ENCODE peak calls at places on chromosome 10, in six cellular contexts. H is right atrium auricular region, V is heart right ventricle, Z is fibroblast of pulmonary artery, L is Peyer's patch, I is GM12865. Y is an unnamed sample.

GRCh38 chr10:126407831-126408230 is 19.6 kb upstream of the ADAM12 start:
- DNase-seq in H (no peak), V (no peak), Z (no peak), L (no peak), I (no peak), Y (no peak)

GRCh38 chr10:108112218-108112617 is 947.7 kb upstream of the SORCS1 start:
- DNase-seq in H (no peak), V (no peak), Z (peak; percentile 0), L (no peak), I (no peak), Y (no peak)

GRCh38 chr10:28668363-28669226 is 8.7 kb upstream of the BAMBI start:
- DNase-seq in H (no peak), V (no peak), Z (peak; percentile 37), L (no peak), I (peak; percentile 21), Y (peak; percentile 53)

GRCh38 chr10:69801094-69801433 is 642 bp upstream of the COL13A1 start:
- DNase-seq in H (peak; percentile 61), V (peak; percentile 48), Z (peak; percentile 60), L (no peak), I (peak; percentile 40), Y (peak; percentile 57)

GRCh38 chr10:3264178-3264867 is 91.7 kb upstream of the PITRM1 start:
- DNase-seq in H (no peak), V (no peak), Z (no peak), L (no peak), I (no peak), Y (peak; percentile 61)

GRCh38 chr10:92222603-92223275 is 68.1 kb downstream of the CPEB3 start:
- DNase-seq in H (no peak), V (no peak), Z (peak; percentile 63), L (no peak), I (no peak), Y (no peak)

GRCh38 chr10:34637419-34637911 is 177.6 kb downstream of the PARD3 start:
- DNase-seq in H (no peak), V (peak; percentile 61), Z (peak; percentile 59), L (peak; percentile 37), I (peak; percentile 79), Y (peak; percentile 63)

GRCh38 chr10:7890802-7891201 is 72.5 kb downstream of the TAF3 start:
- DNase-seq in H (no peak), V (no peak), Z (no peak), L (no peak), I (no peak), Y (no peak)

GRCh38 chr10:115982076-115982475 is 290.9 kb downstream of the GFRA1 start:
- DNase-seq in H (no peak), V (no peak), Z (no peak), L (no peak), I (no peak), Y (no peak)

GRCh38 chr10:111837089-111837488 is 346.5 kb downstream of the GPAM start:
- DNase-seq in H (no peak), V (no peak), Z (no peak), L (no peak), I (no peak), Y (no peak)

GRCh38 chr10:103676058-103676785 is 179.2 kb downstream of the SH3PXD2A start:
- DNase-seq in H (peak; percentile 89), V (no peak), Z (peak; percentile 87), L (no peak), I (no peak), Y (no peak)

GRCh38 chr10:46520381-46520780 is 36.1 kb downstream of the GPRIN2 start:
- DNase-seq in H (no peak), V (no peak), Z (no peak), L (no peak), I (no peak), Y (peak; percentile 46)

GRCh38 chr10:6174201-6174874 is 28.4 kb upstream of the PFKFB3 start:
- DNase-seq in H (no peak), V (no peak), Z (no peak), L (no peak), I (no peak), Y (no peak)

GRCh38 chr10:6170638-6171037 is 32.1 kb upstream of the PFKFB3 start:
- DNase-seq in H (no peak), V (peak; percentile 55), Z (no peak), L (no peak), I (no peak), Y (no peak)

GRCh38 chr10:6171891-6172354 is 30.8 kb upstream of the PFKFB3 start:
- DNase-seq in H (peak; percentile 87), V (peak; percentile 79), Z (peak; percentile 92), L (peak; percentile 32), I (peak; percentile 45), Y (no peak)

GRCh38 chr10:6175329-6176055 is 27.2 kb upstream of the PFKFB3 start:
- DNase-seq in H (no peak), V (no peak), Z (no peak), L (no peak), I (no peak), Y (no peak)

DNA sequence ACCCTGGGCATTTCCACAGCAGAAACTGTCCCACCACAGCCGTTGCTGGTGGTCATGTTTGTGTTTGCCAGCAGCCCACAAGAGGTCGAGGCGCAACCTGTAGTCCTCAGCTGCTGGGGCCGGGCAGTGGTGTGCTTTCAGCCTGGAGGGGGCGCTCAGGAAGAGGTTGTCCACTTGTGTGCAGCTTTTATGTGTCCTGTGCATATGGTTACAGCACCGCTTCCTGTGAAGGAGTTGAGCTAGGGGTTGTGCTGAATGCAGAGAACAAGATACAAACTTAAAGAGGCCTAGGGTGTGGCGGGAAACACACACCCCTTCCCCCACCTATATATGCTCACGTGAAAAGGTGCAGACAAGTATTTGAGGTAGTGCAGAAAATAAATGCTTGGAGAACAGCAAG is 29.5 kb upstream of the PFKFB3 start:
- DNase-seq in H (no peak), V (no peak), Z (no peak), L (peak; percentile 38), I (peak; percentile 31), Y (no peak)
- TF ChIP-seq CTCF in H (no peak), V (no peak), Z (no peak), L (peak; percentile 28), I (peak; percentile 32), Y (peak; percentile 18)

GRCh38 chr10:128084991-128085390 is 41.2 kb downstream of the MKI67 start:
- DNase-seq in H (no peak), V (no peak), Z (no peak), L (no peak), I (no peak), Y (no peak)

GRCh38 chr10:128091636-128092210 is 34.5 kb downstream of the MKI67 start:
- DNase-seq in H (no peak), V (no peak), Z (no peak), L (no peak), I (no peak), Y (no peak)

GRCh38 chr10:128087146-128087883 is 38.9 kb downstream of the MKI67 start:
- DNase-seq in H (no peak), V (no peak), Z (no peak), L (no peak), I (no peak), Y (no peak)

GRCh38 chr10:128086003-128086863 is 40.0 kb downstream of the MKI67 start:
- DNase-seq in H (no peak), V (no peak), Z (no peak), L (no peak), I (no peak), Y (no peak)

DNA sequence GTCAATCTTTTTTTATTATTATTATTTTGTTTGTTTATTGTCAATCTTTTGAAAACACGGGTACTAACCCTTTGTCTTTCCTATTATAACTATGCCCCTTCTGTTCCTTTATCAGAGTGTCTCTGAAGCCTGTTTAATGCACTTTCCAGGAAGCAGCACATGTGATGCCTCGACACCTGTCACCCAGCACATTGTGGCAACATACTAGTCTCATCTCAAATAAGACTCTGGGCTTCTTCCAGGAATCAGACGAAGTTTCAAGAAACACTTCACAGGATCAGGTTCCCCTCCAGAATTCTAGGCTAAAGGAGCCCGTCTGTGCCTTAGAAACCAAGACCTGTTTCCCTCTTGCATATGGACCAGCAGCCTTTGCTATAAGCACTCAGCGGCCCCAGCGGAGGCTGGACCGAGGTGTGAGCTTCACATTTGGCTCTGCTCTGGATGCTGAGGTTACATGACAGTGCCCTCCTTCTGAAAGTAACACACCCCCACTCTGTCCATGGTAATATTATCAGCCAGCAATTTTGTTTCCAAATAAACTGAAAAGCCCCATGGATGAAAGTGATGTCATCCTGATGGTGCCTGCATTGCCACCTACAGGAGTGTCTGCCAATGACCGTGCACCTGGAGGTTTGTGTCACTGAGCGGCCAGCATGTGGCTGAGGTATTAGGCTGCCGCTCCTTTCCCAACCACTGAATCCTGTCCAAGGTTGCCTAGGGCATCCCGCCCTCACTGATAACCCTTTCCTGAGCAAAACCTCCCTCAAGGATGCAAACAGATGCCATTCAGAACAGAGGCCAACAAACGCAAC is 38.1 kb downstream of the MKI67 start:
- DNase-seq in H (no peak), V (no peak), Z (no peak), L (no peak), I (no peak), Y (no peak)
- TF ChIP-seq CTCF in H (no peak), V (no peak), Z (no peak), L (no peak), I (peak; percentile 7), Y (no peak)

DNA sequence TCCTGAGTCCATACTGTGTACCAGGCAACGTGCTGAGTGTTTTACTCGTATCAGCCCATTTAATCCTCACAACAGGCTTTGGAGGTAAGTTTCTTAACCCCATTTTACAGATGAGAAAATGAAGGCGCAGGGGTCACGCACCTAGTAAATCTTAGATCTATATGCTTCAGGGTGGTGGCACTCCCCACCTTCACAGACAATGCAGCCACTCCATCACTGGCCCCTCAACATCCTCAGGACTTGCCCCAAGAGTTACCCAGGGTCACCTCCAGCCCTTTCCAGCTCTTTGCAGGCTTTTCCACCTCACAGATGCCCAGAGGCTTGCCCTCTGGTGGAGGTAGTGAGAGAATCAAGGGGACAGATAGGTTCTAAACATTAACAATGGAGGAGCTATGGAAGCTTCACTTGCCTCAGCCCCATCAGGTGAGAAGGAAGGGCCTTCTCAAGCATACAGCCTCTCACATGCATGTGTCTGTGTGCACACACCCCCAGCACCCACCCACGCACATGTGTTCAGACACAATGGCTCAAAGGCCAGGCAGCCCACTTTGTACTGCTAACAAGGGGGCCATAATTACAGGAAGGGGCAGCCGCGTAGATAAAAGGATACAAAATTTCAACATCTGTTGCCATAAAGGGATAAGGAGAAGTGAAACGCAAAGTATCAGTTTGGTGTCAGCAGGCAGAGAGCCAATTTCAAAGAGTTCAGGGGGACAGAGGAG is 29.1 kb downstream of the DPCD start:
- DNase-seq in H (no peak), V (no peak), Z (no peak), L (no peak), I (peak; percentile 46), Y (no peak)
- TF ChIP-seq CTCF in H (no peak), V (no peak), Z (peak; percentile 12), L (no peak), I (peak; percentile 19), Y (no peak)

DNA sequence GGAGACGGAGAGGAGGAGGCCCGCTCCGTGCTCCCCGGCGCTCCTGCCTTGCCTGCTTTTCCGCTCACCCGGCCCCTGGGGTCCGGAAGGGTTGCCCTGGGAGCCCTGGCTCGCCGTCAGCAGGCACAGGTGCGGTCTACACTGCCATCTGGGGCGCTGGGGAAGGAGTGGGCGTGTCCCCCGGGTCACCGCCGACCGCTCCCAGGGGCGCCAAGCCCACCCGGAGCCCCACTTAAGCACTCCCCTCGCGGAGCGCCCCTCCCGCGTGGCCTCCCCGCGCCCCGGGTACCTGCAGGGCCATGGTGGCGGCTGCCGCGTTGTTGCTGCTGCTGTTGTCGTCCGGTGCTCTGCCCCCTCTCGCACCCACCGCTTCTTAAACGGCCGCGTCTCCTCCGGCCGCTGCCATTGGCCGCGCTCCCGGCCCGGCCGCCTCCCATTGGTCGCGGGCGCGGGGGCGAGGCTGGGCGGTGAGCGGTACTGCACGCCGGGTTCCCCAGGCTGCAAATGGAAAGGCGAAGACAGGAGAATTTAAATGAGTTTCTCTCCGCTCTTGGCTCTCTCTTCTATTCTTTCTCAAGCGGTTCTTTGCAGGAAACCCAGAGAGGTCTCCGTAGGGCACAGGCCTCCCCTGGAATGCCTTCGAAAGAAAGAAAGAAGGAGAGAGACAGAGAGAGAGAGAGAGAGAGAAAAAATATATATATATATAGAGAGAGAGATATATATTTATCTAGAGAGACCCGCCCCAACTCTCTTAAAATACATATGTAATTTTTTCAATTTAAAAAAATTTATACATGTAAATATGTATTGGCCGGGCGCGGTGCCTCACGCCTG is at the start of gene ACBD7:
- DNase-seq in H (peak; percentile 73), V (peak; percentile 57), Z (peak; percentile 76), L (peak; percentile 81), I (peak; percentile 85), Y (peak; percentile 83)
- TF ChIP-seq CTCF in H (peak; percentile 37), V (peak; percentile 48), Z (no peak), L (peak; percentile 70), I (peak; percentile 26), Y (peak; percentile 68)